ENCODE peak calls at places on chromosomes 6 and 20, in five cellular contexts. L is fibroblast of lung, G is esophagus squamous epithelium, J is body of pancreas, X is pancreas. D is an unnamed sample. For H3K4me1, the result is how much of the 10 kb centered on the place peaks cover.

GRCh38 chr6:91241946-91242613 is 655.2 kb upstream of the MAP3K7 start:
- DNase-seq in G (no peak), X (no peak), L (peak), J (no peak), D (no peak)

GRCh38 chr6:119533603-119534279 is 184.2 kb upstream of the MAN1A1 start:
- DNase-seq in L (peak), J (peak), G (no peak), X (no peak), D (no peak)

GRCh38 chr20:46575394-46575793 is 24.9 kb upstream of the OCSTAMP start:
- DNase-seq in G (no peak), X (no peak), J (no peak), L (no peak), D (no peak)

GRCh38 chr20:52305843-52306242 is 114.3 kb upstream of the ZFP64 start:
- DNase-seq in G (no peak), X (no peak), J (no peak), L (no peak), D (no peak)

GRCh38 chr20:18056174-18057105 is 1.3 kb downstream of the OVOL2 start:
- DNase-seq in X (peak), J (peak), L (peak), G (no peak), D (no peak)

GRCh38 chr20:1876217-1876921 is 18.8 kb upstream of the SIRPA start:
- DNase-seq in G (no peak), X (no peak), L (no peak), J (peak), D (no peak)

GRCh38 chr6:143607168-143607567 is 70.6 kb upstream of the PHACTR2 start:
- DNase-seq in J (no peak), G (no peak), X (no peak), L (no peak), D (no peak)

GRCh38 chr6:6656287-6656686 is 67.8 kb downstream of the LY86 start:
- DNase-seq in J (no peak), L (no peak), X (no peak), G (no peak), D (no peak)

GRCh38 chr20:19977373-19977770 is 39.8 kb upstream of the NAA20 start:
- DNase-seq in J (no peak), G (no peak), X (no peak), L (no peak), D (no peak)
- H3K4me1 ChIP-seq in J (half or more), G (under half), X (half or more), L (under half), D (under half)

GRCh38 chr20:58231678-58232077 is 3.2 kb upstream of the ANKRD60 start:
- DNase-seq in L (peak), X (no peak), J (no peak), G (no peak), D (no peak)
- H3K4me1 ChIP-seq in L (under half), X (under half), J (under half), G (under half), D (under half)

DNA sequence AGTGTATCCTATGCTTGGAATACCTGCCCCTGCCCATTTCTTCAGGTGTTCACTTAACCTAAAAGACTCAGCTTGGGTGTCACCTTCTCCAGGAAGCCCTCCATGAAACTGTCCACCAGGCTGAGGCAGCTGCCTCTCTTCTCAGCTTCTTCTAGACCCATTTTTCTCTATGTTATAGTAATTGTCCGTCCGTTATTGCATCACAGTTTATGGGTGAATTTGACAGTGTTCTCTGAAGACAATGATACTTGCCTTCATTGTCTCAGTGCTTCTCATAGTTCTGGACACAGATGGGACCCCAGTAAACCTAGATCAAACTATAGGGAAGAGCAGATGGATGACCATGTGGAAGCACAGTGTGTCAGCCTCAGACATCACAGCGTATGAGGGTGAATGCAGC is 238.0 kb upstream of the MOCS1 start:
- DNase-seq in J (no peak), X (no peak), G (no peak), L (no peak), D (no peak)
- H3K4me1 ChIP-seq in J (under half), X (under half), G (under half), L (under half), D (under half)

GRCh38 chr20:34015401-34016335 is 22.0 kb downstream of the RALY start:
- DNase-seq in X (no peak), L (no peak), J (no peak), G (no peak), D (no peak)

GRCh38 chr20:34014878-34015277 is 21.2 kb downstream of the RALY start:
- DNase-seq in X (no peak), J (no peak), G (no peak), L (no peak), D (no peak)

GRCh38 chr20:34012735-34013134 is 19.0 kb downstream of the RALY start:
- DNase-seq in X (no peak), J (no peak), L (no peak), G (no peak), D (no peak)

GRCh38 chr20:34012330-34012729 is 18.6 kb downstream of the RALY start:
- DNase-seq in G (no peak), X (no peak), J (no peak), L (no peak), D (no peak)

GRCh38 chr20:34013532-34013931 is 19.8 kb downstream of the RALY start:
- DNase-seq in J (no peak), L (no peak), X (no peak), G (no peak), D (no peak)
- H3K4me1 ChIP-seq in J (half or more), L (under half), X (under half), G (under half), D (under half)

GRCh38 chr20:22920898-22921297 is 114.2 kb upstream of the SSTR4 start:
- DNase-seq in G (no peak), L (no peak), X (no peak), J (no peak), D (no peak)
- H3K4me1 ChIP-seq in G (under half), L (under half), X (under half), J (under half), D (under half)

GRCh38 chr20:23638309-23638708 is 554 bp upstream of the CST3 start:
- DNase-seq in X (no peak), G (no peak), L (no peak), J (no peak), D (no peak)
- H3K4me1 ChIP-seq in X (under half), G (under half), L (under half), J (under half), D (under half)

GRCh38 chr20:48733296-48733790 is 94.5 kb downstream of the PREX1 start:
- DNase-seq in G (no peak), L (no peak), J (no peak), X (no peak), D (no peak)
- H3K4me1 ChIP-seq in G (under half), L (under half), J (under half), X (under half), D (under half)

GRCh38 chr20:49699200-49699992 is 14.3 kb downstream of the B4GALT5 start:
- DNase-seq in G (no peak), X (no peak), J (no peak), L (peak), D (no peak)

GRCh38 chr20:49704932-49705336 is 8.7 kb downstream of the B4GALT5 start:
- DNase-seq in X (no peak), G (no peak), J (no peak), L (no peak), D (no peak)

GRCh38 chr20:49700411-49701185 is 13.1 kb downstream of the B4GALT5 start:
- DNase-seq in J (no peak), X (no peak), L (peak), G (no peak), D (no peak)

GRCh38 chr20:49701313-49701731 is 12.4 kb downstream of the B4GALT5 start:
- DNase-seq in L (peak), J (no peak), X (no peak), G (no peak), D (no peak)

DNA sequence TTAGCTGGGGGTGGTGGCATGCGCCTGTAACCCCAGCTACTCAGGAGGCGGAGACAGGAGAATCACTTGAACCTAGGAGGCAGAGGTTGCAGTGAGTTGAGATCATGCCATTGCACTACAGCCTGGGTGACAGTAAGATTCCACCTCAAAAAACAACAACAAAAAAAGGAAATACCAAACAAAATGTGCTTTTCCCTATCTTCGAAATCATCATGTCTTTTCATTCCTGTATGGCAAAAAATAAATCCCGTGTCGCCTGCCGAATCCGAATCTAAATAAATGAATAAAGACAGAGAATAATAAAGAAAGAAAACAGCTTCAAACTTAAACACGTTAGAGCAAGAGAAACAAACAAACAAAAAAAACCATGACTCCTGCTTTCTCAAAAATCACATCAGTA is 11.8 kb downstream of the B4GALT5 start:
- DNase-seq in G (no peak), J (no peak), L (no peak), X (no peak), D (no peak)
- H3K4me1 ChIP-seq in G (under half), J (half or more), L (under half), X (under half), D (under half)

DNA sequence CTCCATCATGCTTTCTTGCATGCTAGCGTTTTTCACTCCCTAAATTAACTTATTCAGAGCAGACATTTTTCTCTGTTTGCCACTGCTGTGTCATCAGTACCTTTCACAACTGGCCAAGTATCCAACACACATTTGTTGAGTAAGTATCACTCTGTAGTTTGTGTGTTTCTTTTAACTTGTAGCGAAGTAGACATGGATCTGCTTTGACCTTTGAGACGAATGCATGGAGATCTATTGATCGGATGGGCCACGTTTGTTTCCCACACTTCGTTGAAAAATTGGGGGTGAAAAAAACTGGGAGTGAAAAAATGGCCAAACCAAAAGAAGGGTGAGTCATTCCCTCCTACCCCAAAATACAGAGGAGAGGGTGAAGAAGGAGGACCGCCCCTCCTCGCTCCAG is 12.9 kb upstream of the SLC9A8 start:
- DNase-seq in G (no peak), X (no peak), J (no peak), L (no peak), D (no peak)
- H3K4me1 ChIP-seq in G (under half), X (under half), J (under half), L (under half), D (under half)